ENCODE peak calls at places on chromosomes 5 and 9, in eight cellular contexts. Z, D, Y, U, V, C, G and L are unnamed samples.

GRCh38 chr5:14200312-14200990 is 57.3 kb downstream of the TRIO start:
- DNase-seq in C (no peak), Y (no peak), V (no peak), Z (no peak), U (no peak), D (no peak), G (no peak), L (no peak)

GRCh38 chr5:128212206-128212788 is 128.7 kb downstream of the SLC12A2 start:
- DNase-seq in Y (no peak), V (no peak), Z (no peak), D (no peak), G (no peak), C (no peak), U (no peak), L (no peak)

GRCh38 chr5:16976625-16977008 is 40.5 kb upstream of the MYO10 start:
- DNase-seq in C (no peak), U (no peak), D (no peak), V (no peak), Z (no peak), G (no peak), Y (no peak), L (no peak)

GRCh38 chr5:54757541-54757940 is 227.9 kb downstream of the ESM1 start:
- DNase-seq in C (no peak), U (no peak), Z (no peak), Y (no peak), D (no peak), V (no peak), G (no peak), L (no peak)

GRCh38 chr9:112033237-112034215 is 136.9 kb downstream of the UGCG start:
- DNase-seq in Y (no peak), U (no peak), G (no peak), D (no peak), V (no peak), C (no peak), Z (no peak), L (no peak)

GRCh38 chr5:179912951-179913350 is 5.3 kb upstream of the TBC1D9B start:
- DNase-seq in Y (no peak), G (no peak), U (no peak), D (no peak), Z (no peak), C (no peak), V (no peak), L (peak)

GRCh38 chr9:134205636-134206316 is 41.4 kb upstream of the RNU6ATAC start:
- DNase-seq in D (no peak), V (no peak), G (no peak), Z (no peak), Y (peak), C (no peak), U (no peak), L (peak)

GRCh38 chr9:87160148-87161107 is 213.1 kb upstream of the GAS1 start:
- DNase-seq in D (no peak), G (no peak), Z (no peak), U (no peak), C (no peak), Y (no peak), V (no peak), L (no peak)

GRCh38 chr9:127566351-127567001 is 45.6 kb upstream of the STXBP1 start:
- DNase-seq in G (no peak), C (no peak), U (no peak), Y (no peak), V (no peak), D (no peak), Z (no peak), L (no peak)

GRCh38 chr5:142829821-142830220 is 59.6 kb downstream of the ARHGAP26 start:
- DNase-seq in D (no peak), Y (peak), U (no peak), V (no peak), C (no peak), G (peak), Z (no peak), L (no peak)

GRCh38 chr5:38193015-38193581 is 65.3 kb upstream of the EGFLAM start:
- DNase-seq in V (no peak), G (peak), D (peak), Y (peak), U (peak), C (peak), Z (peak), L (no peak)

GRCh38 chr9:72960446-72960845 is 7.6 kb upstream of the ALDH1A1 start:
- DNase-seq in Y (peak), G (no peak), Z (no peak), V (no peak), D (no peak), U (no peak), C (no peak), L (no peak)

GRCh38 chr5:10198021-10198420 is 51.7 kb downstream of the ATPSCKMT start:
- DNase-seq in D (no peak), Y (no peak), V (no peak), C (no peak), G (no peak), U (no peak), Z (no peak), L (no peak)

GRCh38 chr5:158714049-158714448 is 385.7 kb downstream of the EBF1 start:
- DNase-seq in V (no peak), Y (no peak), C (no peak), Z (no peak), U (no peak), G (no peak), D (no peak), L (no peak)

GRCh38 chr9:97220894-97221477 is 86.5 kb upstream of the CCDC180 start:
- DNase-seq in V (no peak), Y (no peak), D (no peak), Z (no peak), C (no peak), U (peak), G (no peak), L (no peak)

DNA sequence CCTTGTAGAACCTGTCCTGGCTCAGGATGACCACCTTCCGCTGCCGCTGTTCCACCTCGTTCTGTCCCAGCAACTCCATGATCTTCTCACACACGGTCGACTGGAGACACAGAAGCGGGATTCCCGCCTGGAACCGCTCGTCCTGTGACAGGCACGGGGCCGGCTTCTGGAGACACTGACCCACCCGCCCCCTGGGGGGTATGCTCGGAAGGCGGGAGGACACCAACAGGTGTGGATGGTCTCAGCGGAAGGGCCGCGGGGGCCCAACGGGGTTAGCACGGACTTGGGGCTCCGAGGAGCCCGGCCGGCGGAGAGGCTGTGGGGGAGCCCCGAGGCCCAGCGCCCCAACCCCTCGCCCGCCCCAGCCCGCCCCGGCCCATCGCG is 525 bp downstream of the UCK1 start:
- DNase-seq in C (peak), U (peak), D (peak), V (peak), G (peak), Y (peak), Z (no peak), L (no peak)
- TF ChIP-seq CTCF in C (peak), U (no peak), D (peak), V (peak), G (peak), Y (peak), Z (peak), L (peak)

DNA sequence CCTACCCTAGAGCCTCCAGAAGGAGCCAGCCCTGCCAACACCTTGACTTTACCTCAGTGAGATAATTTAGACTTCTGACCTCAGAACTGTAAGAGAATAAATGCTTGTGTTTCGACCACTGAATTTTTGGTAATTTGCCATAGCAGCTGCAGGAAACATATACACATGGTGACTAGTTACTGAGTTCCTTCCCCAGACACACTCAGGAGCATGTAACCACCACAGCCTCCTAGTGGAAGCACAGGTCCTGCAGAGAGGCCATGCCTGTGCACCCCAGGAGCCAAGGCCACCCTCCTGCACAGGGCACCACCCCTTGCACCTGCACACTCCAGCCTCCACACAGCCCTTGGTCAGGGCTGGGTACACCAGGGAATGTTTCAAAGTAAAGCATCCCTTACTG is 7.6 kb upstream of the CAMSAP1 start:
- DNase-seq in Z (no peak), V (no peak), U (no peak), D (no peak), Y (peak), G (peak), C (no peak), L (peak)
- TF ChIP-seq CTCF in Z (no peak), V (no peak), U (no peak), D (no peak), Y (no peak), G (no peak), C (no peak), L (no peak)

GRCh38 chr5:132293992-132294727 is at the start of gene SLC22A4:
- DNase-seq in Z (peak), G (peak), Y (peak), V (no peak), D (peak), U (peak), C (peak), L (peak)
- TF ChIP-seq CTCF in Z (peak), G (no peak), Y (no peak), V (no peak), D (no peak), U (no peak), C (peak), L (peak)

GRCh38 chr5:45542421-45542820 is 153.8 kb downstream of the HCN1 start:
- DNase-seq in Y (no peak), U (no peak), C (no peak), G (no peak), Z (no peak), V (no peak), D (no peak), L (no peak)
- TF ChIP-seq CTCF in Y (no peak), U (no peak), C (no peak), G (no peak), Z (no peak), V (no peak), D (no peak), L (no peak)

DNA sequence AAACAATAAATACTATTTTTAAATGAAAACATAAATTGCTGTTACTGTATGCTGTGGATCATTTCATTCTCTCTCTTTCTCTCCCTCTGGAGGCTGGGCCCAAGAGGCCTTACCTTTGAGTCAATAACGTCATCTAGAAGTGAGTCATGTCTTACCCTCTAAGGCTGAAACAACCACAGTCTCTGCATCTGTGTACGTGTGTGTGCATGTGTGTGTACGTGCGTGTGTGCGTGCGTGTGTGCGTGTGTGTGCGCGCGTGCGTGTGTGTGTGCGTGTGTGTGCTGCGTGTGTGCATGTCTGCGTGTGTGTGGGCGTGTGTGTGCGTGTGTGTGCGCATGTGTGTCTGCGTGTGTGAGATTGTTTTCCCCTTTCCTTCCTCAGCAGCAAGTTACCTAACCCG is 13.6 kb upstream of the IL17B start:
- DNase-seq in Z (no peak), D (no peak), Y (peak), C (no peak), G (no peak), V (no peak), U (no peak), L (no peak)
- TF ChIP-seq CTCF in Z (no peak), D (no peak), Y (no peak), C (no peak), G (no peak), V (no peak), U (no peak), L (no peak)